ENCODE peak calls at places on chromosomes 12 and 14, in six cellular contexts. U is AML-193; N is activated T-cell treated with anti-CD3 and anti-CD28 coated beads, Interleukin-2, amount 50 U/mL, for 1 hour; R is germinal center; E is mucosa of gallbladder; W is LoVo. F is an unnamed sample.

GRCh38 chr12:58408516-58408915 is 467.1 kb downstream of the ATP23 start:
- DNase-seq in U (no peak), N (no peak), R (no peak), E (no peak), W (no peak), F (no peak)

GRCh38 chr14:70658899-70659298 is 17.2 kb downstream of the TTC9 start:
- DNase-seq in U (peak; percentile 78), N (no peak), R (peak; percentile 22), E (no peak), W (no peak), F (no peak)

GRCh38 chr12:107134558-107134957 is 41.2 kb upstream of the CRY1 start:
- DNase-seq in U (peak; percentile 22), N (peak; percentile 23), R (peak; percentile 6), E (no peak), W (no peak), F (no peak)

GRCh38 chr12:110282956-110283817 is 2.1 kb downstream of the ATP2A2 start:
- DNase-seq in U (no peak), N (no peak), R (no peak), E (no peak), W (no peak), F (no peak)

GRCh38 chr14:63893701-63894458 is 41.1 kb downstream of the SYNE2 start:
- DNase-seq in U (no peak), N (no peak), R (no peak), E (peak; percentile 68), W (no peak), F (peak; percentile 50)

GRCh38 chr12:58988643-58989042 is 68.3 kb upstream of the LRIG3 start:
- DNase-seq in U (no peak), N (no peak), R (no peak), E (no peak), W (no peak), F (no peak)

GRCh38 chr12:67433393-67434175 is 164.4 kb downstream of the CAND1 start:
- DNase-seq in U (no peak), N (no peak), R (no peak), E (no peak), W (no peak), F (no peak)

GRCh38 chr14:100405752-100406455 is 82.8 kb downstream of the SLC25A47 start:
- DNase-seq in U (no peak), N (no peak), R (no peak), E (no peak), W (no peak), F (no peak)

GRCh38 chr12:2826721-2827515 is 7.9 kb downstream of the NRIP2 start:
- DNase-seq in U (no peak), N (no peak), R (no peak), E (no peak), W (no peak), F (no peak)

GRCh38 chr12:99370742-99371141 is 276.8 kb upstream of the GARIN6 start:
- DNase-seq in U (no peak), N (no peak), R (no peak), E (no peak), W (no peak), F (no peak)

GRCh38 chr12:71955946-71956345 is 17.3 kb downstream of the TPH2 start:
- DNase-seq in U (no peak), N (no peak), R (no peak), E (no peak), W (no peak), F (no peak)

GRCh38 chr14:75041613-75042012 is 9.7 kb downstream of the MLH3 start:
- DNase-seq in U (no peak), N (no peak), R (no peak), E (peak; percentile 35), W (peak; percentile 80), F (peak; percentile 51)

GRCh38 chr14:75720828-75721227 is 59.8 kb downstream of the TTLL5 start:
- DNase-seq in U (no peak), N (no peak), R (no peak), E (peak; percentile 83), W (no peak), F (peak; percentile 22)

GRCh38 chr12:12398026-12398859 is 41.4 kb downstream of the BORCS5 start:
- DNase-seq in U (no peak), N (no peak), R (no peak), E (peak; percentile 53), W (peak; percentile 63), F (no peak)

GRCh38 chr14:68397827-68398226 is 395.0 kb downstream of the ZFP36L1 start:
- DNase-seq in U (no peak), N (no peak), R (no peak), E (no peak), W (no peak), F (no peak)